ENCODE peak calls at places on chromosomes 5 and 9, in eight cellular contexts. One of them, this sample, is unnamed.
A peak's percentile ranks its signal among the peaks of the same experiment; 100 is the strongest.

GRCh38 chr9:97958812-97959511 is 21.0 kb upstream of the HEMGN start:
- DNase-seq in MCF 10A: no peak
- DNase-seq in CD8-positive, alpha-beta T cell: no peak
- DNase-seq in GOT3: peak; percentile 3
- DNase-seq in breast epithelium: no peak
- DNase-seq in sciatic nerve: no peak
- DNase-seq in HEK293T: no peak
- DNase-seq in coronary artery: no peak
- DNase-seq in this sample: no peak

GRCh38 chr5:177372534-177372896 is 11.7 kb upstream of the SLC34A1 start:
- DNase-seq in MCF 10A: no peak
- DNase-seq in CD8-positive, alpha-beta T cell: no peak
- DNase-seq in GOT3: no peak
- DNase-seq in breast epithelium: no peak
- DNase-seq in sciatic nerve: no peak
- DNase-seq in HEK293T: no peak
- DNase-seq in coronary artery: no peak
- DNase-seq in this sample: no peak

GRCh38 chr9:91245432-91246313 is 116.0 kb downstream of the AUH start:
- DNase-seq in MCF 10A: peak; percentile 16
- DNase-seq in CD8-positive, alpha-beta T cell: no peak
- DNase-seq in GOT3: no peak
- DNase-seq in breast epithelium: no peak
- DNase-seq in sciatic nerve: no peak
- DNase-seq in HEK293T: no peak
- DNase-seq in coronary artery: no peak
- DNase-seq in this sample: no peak

GRCh38 chr9:132068604-132069003 is 11.1 kb downstream of the MED27 start:
- DNase-seq in MCF 10A: no peak
- DNase-seq in CD8-positive, alpha-beta T cell: no peak
- DNase-seq in GOT3: no peak
- DNase-seq in breast epithelium: no peak
- DNase-seq in sciatic nerve: no peak
- DNase-seq in HEK293T: no peak
- DNase-seq in coronary artery: no peak
- DNase-seq in this sample: no peak

GRCh38 chr9:110911659-110912473 is 126.4 kb downstream of the LPAR1 start:
- DNase-seq in MCF 10A: peak; percentile 71
- DNase-seq in CD8-positive, alpha-beta T cell: no peak
- DNase-seq in GOT3: no peak
- DNase-seq in breast epithelium: no peak
- DNase-seq in sciatic nerve: no peak
- DNase-seq in HEK293T: no peak
- DNase-seq in coronary artery: no peak
- DNase-seq in this sample: no peak

GRCh38 chr9:37433754-37434435 is 11.4 kb downstream of the GRHPR start:
- DNase-seq in MCF 10A: no peak
- DNase-seq in CD8-positive, alpha-beta T cell: no peak
- DNase-seq in GOT3: no peak
- DNase-seq in breast epithelium: no peak
- DNase-seq in sciatic nerve: peak; percentile 76
- DNase-seq in HEK293T: no peak
- DNase-seq in coronary artery: no peak
- DNase-seq in this sample: no peak

GRCh38 chr9:89548210-89548609 is 50.3 kb upstream of the SEMA4D start:
- DNase-seq in MCF 10A: no peak
- DNase-seq in CD8-positive, alpha-beta T cell: no peak
- DNase-seq in GOT3: no peak
- DNase-seq in breast epithelium: no peak
- DNase-seq in sciatic nerve: no peak
- DNase-seq in HEK293T: no peak
- DNase-seq in coronary artery: no peak
- DNase-seq in this sample: no peak

GRCh38 chr5:53424691-53425597 is 55.5 kb upstream of the FST start:
- DNase-seq in MCF 10A: peak; percentile 41
- DNase-seq in CD8-positive, alpha-beta T cell: no peak
- DNase-seq in GOT3: no peak
- DNase-seq in breast epithelium: no peak
- DNase-seq in sciatic nerve: no peak
- DNase-seq in HEK293T: no peak
- DNase-seq in coronary artery: no peak
- DNase-seq in this sample: no peak

GRCh38 chr9:107422189-107422802 is 67.3 kb downstream of the KLF4 start:
- DNase-seq in MCF 10A: peak; percentile 87
- DNase-seq in CD8-positive, alpha-beta T cell: no peak
- DNase-seq in GOT3: peak; percentile 8
- DNase-seq in breast epithelium: peak; percentile 42
- DNase-seq in sciatic nerve: peak; percentile 79
- DNase-seq in HEK293T: peak; percentile 81
- DNase-seq in coronary artery: no peak
- DNase-seq in this sample: no peak

GRCh38 chr9:110918316-110919054 is 119.8 kb downstream of the LPAR1 start:
- DNase-seq in MCF 10A: peak; percentile 61
- DNase-seq in CD8-positive, alpha-beta T cell: no peak
- DNase-seq in GOT3: no peak
- DNase-seq in breast epithelium: no peak
- DNase-seq in sciatic nerve: no peak
- DNase-seq in HEK293T: no peak
- DNase-seq in coronary artery: no peak
- DNase-seq in this sample: no peak

GRCh38 chr5:78779262-78779661 is 130.7 kb upstream of the LHFPL2 start:
- DNase-seq in MCF 10A: no peak
- DNase-seq in CD8-positive, alpha-beta T cell: no peak
- DNase-seq in GOT3: no peak
- DNase-seq in breast epithelium: no peak
- DNase-seq in sciatic nerve: no peak
- DNase-seq in HEK293T: no peak
- DNase-seq in coronary artery: no peak
- DNase-seq in this sample: no peak

GRCh38 chr9:99954841-99955240 is 48.4 kb downstream of the STX17 start:
- DNase-seq in MCF 10A: no peak
- DNase-seq in CD8-positive, alpha-beta T cell: no peak
- DNase-seq in GOT3: no peak
- DNase-seq in breast epithelium: no peak
- DNase-seq in sciatic nerve: no peak
- DNase-seq in HEK293T: no peak
- DNase-seq in coronary artery: no peak
- DNase-seq in this sample: no peak

This sample was measured in D721Med.